ENCODE peak calls at places on chromosomes 16 and 17, in nine cellular contexts. One of them, this sample, is unnamed.

GRCh38 chr16:79334127-79334526 is 266.4 kb downstream of the MAF start:
- DNase-seq in OCI-LY7: peak
- DNase-seq in hepatocyte: no peak
- DNase-seq in GM23248: no peak
- DNase-seq in MM.1S: no peak
- DNase-seq in GM23338: peak
- DNase-seq in SK-N-SH: no peak
- DNase-seq in PC-3: no peak
- DNase-seq in neural progenitor cell: peak
- DNase-seq in this sample: no peak

GRCh38 chr16:84879569-84880487 is 60.0 kb downstream of the CRISPLD2 start:
- DNase-seq in OCI-LY7: no peak
- DNase-seq in hepatocyte: peak
- DNase-seq in GM23248: no peak
- DNase-seq in MM.1S: no peak
- DNase-seq in GM23338: no peak
- DNase-seq in SK-N-SH: no peak
- DNase-seq in PC-3: peak
- DNase-seq in neural progenitor cell: no peak
- DNase-seq in this sample: peak

GRCh38 chr17:71472809-71473789 is 647.7 kb upstream of the SOX9 start:
- DNase-seq in OCI-LY7: peak
- DNase-seq in hepatocyte: peak
- DNase-seq in GM23248: peak
- DNase-seq in MM.1S: peak
- DNase-seq in GM23338: peak
- DNase-seq in SK-N-SH: peak
- DNase-seq in PC-3: peak
- DNase-seq in neural progenitor cell: peak
- DNase-seq in this sample: peak

GRCh38 chr16:23244122-23244521 is 58.0 kb upstream of the SCNN1B start:
- DNase-seq in OCI-LY7: peak
- DNase-seq in hepatocyte: no peak
- DNase-seq in GM23248: no peak
- DNase-seq in MM.1S: no peak
- DNase-seq in GM23338: peak
- DNase-seq in SK-N-SH: no peak
- DNase-seq in PC-3: no peak
- DNase-seq in neural progenitor cell: no peak
- DNase-seq in this sample: no peak

GRCh38 chr16:24273511-24273910 is 17.4 kb downstream of the CACNG3 start:
- DNase-seq in OCI-LY7: no peak
- DNase-seq in hepatocyte: no peak
- DNase-seq in GM23248: peak
- DNase-seq in MM.1S: no peak
- DNase-seq in GM23338: no peak
- DNase-seq in SK-N-SH: no peak
- DNase-seq in PC-3: peak
- DNase-seq in neural progenitor cell: no peak
- DNase-seq in this sample: no peak

GRCh38 chr17:56514264-56514663 is 79.2 kb upstream of the NOG start:
- DNase-seq in OCI-LY7: no peak
- DNase-seq in hepatocyte: no peak
- DNase-seq in GM23248: no peak
- DNase-seq in MM.1S: no peak
- DNase-seq in GM23338: no peak
- DNase-seq in SK-N-SH: no peak
- DNase-seq in PC-3: no peak
- DNase-seq in neural progenitor cell: no peak
- DNase-seq in this sample: no peak

GRCh38 chr16:50311134-50311528 is 44.8 kb downstream of the ADCY7 start:
- DNase-seq in OCI-LY7: no peak
- DNase-seq in hepatocyte: no peak
- DNase-seq in GM23248: no peak
- DNase-seq in MM.1S: no peak
- DNase-seq in GM23338: no peak
- DNase-seq in SK-N-SH: peak
- DNase-seq in PC-3: no peak
- DNase-seq in neural progenitor cell: no peak
- DNase-seq in this sample: no peak

GRCh38 chr17:27323538-27324212 is 29.8 kb downstream of the WSB1 start:
- DNase-seq in OCI-LY7: no peak
- DNase-seq in hepatocyte: peak
- DNase-seq in GM23248: peak
- DNase-seq in MM.1S: no peak
- DNase-seq in GM23338: peak
- DNase-seq in SK-N-SH: no peak
- DNase-seq in PC-3: peak
- DNase-seq in neural progenitor cell: no peak
- DNase-seq in this sample: no peak

GRCh38 chr17:55635253-55635766 is 87.4 kb downstream of the TMEM100 start:
- DNase-seq in OCI-LY7: no peak
- DNase-seq in hepatocyte: no peak
- DNase-seq in GM23248: peak
- DNase-seq in MM.1S: no peak
- DNase-seq in GM23338: no peak
- DNase-seq in SK-N-SH: peak
- DNase-seq in PC-3: no peak
- DNase-seq in neural progenitor cell: no peak
- DNase-seq in this sample: no peak

GRCh38 chr17:40122466-40122943 is 734 bp downstream of the MSL1 start:
- DNase-seq in OCI-LY7: peak
- DNase-seq in hepatocyte: peak
- DNase-seq in GM23248: peak
- DNase-seq in MM.1S: peak
- DNase-seq in GM23338: peak
- DNase-seq in SK-N-SH: peak
- DNase-seq in PC-3: peak
- DNase-seq in neural progenitor cell: peak
- DNase-seq in this sample: no peak

GRCh38 chr16:1244881-1245280 is 4.4 kb downstream of the TPSAB1 start:
- DNase-seq in OCI-LY7: no peak
- DNase-seq in hepatocyte: no peak
- DNase-seq in GM23248: no peak
- DNase-seq in MM.1S: no peak
- DNase-seq in GM23338: no peak
- DNase-seq in SK-N-SH: no peak
- DNase-seq in PC-3: no peak
- DNase-seq in neural progenitor cell: no peak
- DNase-seq in this sample: no peak

GRCh38 chr16:4372578-4373355 is 1.1 kb downstream of the VASN start:
- DNase-seq in OCI-LY7: peak
- DNase-seq in hepatocyte: peak
- DNase-seq in GM23248: peak
- DNase-seq in MM.1S: no peak
- DNase-seq in GM23338: no peak
- DNase-seq in SK-N-SH: peak
- DNase-seq in PC-3: peak
- DNase-seq in neural progenitor cell: peak
- DNase-seq in this sample: no peak

GRCh38 chr16:2033057-2033911 is 6.6 kb downstream of the NHERF2 start:
- DNase-seq in OCI-LY7: no peak
- DNase-seq in hepatocyte: peak
- DNase-seq in GM23248: peak
- DNase-seq in MM.1S: no peak
- DNase-seq in GM23338: no peak
- DNase-seq in SK-N-SH: peak
- DNase-seq in PC-3: peak
- DNase-seq in neural progenitor cell: peak
- DNase-seq in this sample: no peak

GRCh38 chr16:26644912-26645543 is 421.7 kb upstream of the C16orf82 start:
- DNase-seq in OCI-LY7: peak
- DNase-seq in hepatocyte: no peak
- DNase-seq in GM23248: no peak
- DNase-seq in MM.1S: no peak
- DNase-seq in GM23338: no peak
- DNase-seq in SK-N-SH: no peak
- DNase-seq in PC-3: no peak
- DNase-seq in neural progenitor cell: no peak
- DNase-seq in this sample: no peak

GRCh38 chr16:84922351-84923135 is 88.8 kb downstream of the ZDHHC7 start:
- DNase-seq in OCI-LY7: peak
- DNase-seq in hepatocyte: no peak
- DNase-seq in GM23248: no peak
- DNase-seq in MM.1S: no peak
- DNase-seq in GM23338: no peak
- DNase-seq in SK-N-SH: peak
- DNase-seq in PC-3: no peak
- DNase-seq in neural progenitor cell: peak
- DNase-seq in this sample: no peak

DNA sequence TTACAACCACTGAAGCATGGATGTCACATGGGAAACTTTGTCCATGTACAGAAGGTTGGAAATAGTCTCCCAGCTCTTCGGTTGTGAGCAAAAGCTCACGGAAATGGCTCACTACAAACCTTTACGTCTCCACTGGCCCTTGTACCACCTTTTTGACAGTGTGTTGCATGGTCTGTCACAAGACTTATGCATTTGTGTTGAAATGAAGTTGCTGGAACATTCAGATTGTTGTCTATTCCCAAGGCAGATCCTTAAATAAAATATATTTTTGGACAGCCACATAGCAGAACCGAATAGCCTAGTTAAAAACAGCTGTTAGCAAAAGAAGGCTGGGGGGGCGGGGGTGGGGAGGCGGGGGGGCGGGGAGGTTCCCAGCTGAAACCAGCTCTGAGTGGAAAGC is 39.2 kb downstream of the KNOP1 start:
- DNase-seq in OCI-LY7: no peak
- DNase-seq in hepatocyte: no peak
- DNase-seq in GM23248: no peak
- DNase-seq in MM.1S: no peak
- DNase-seq in GM23338: no peak
- DNase-seq in SK-N-SH: no peak
- DNase-seq in PC-3: no peak
- DNase-seq in neural progenitor cell: no peak
- DNase-seq in this sample: no peak
- TF ChIP-seq EZH2phosphoT487 in OCI-LY7: no peak
- TF ChIP-seq EZH2phosphoT487 in hepatocyte: no peak
- TF ChIP-seq EZH2phosphoT487 in GM23248: no peak
- TF ChIP-seq EZH2phosphoT487 in MM.1S: no peak
- TF ChIP-seq EZH2phosphoT487 in GM23338: no peak
- TF ChIP-seq EZH2phosphoT487 in SK-N-SH: no peak
- TF ChIP-seq EZH2phosphoT487 in PC-3: no peak
- TF ChIP-seq EZH2phosphoT487 in neural progenitor cell: no peak
- TF ChIP-seq EZH2phosphoT487 in this sample: no peak

GRCh38 chr16:86016201-86016965 is 117.4 kb downstream of the IRF8 start:
- DNase-seq in OCI-LY7: peak
- DNase-seq in hepatocyte: peak
- DNase-seq in GM23248: peak
- DNase-seq in MM.1S: peak
- DNase-seq in GM23338: peak
- DNase-seq in SK-N-SH: peak
- DNase-seq in PC-3: peak
- DNase-seq in neural progenitor cell: peak
- DNase-seq in this sample: peak
- TF ChIP-seq EZH2phosphoT487 in OCI-LY7: no peak
- TF ChIP-seq EZH2phosphoT487 in hepatocyte: no peak
- TF ChIP-seq EZH2phosphoT487 in GM23248: no peak
- TF ChIP-seq EZH2phosphoT487 in MM.1S: no peak
- TF ChIP-seq EZH2phosphoT487 in GM23338: no peak
- TF ChIP-seq EZH2phosphoT487 in SK-N-SH: no peak
- TF ChIP-seq EZH2phosphoT487 in PC-3: no peak
- TF ChIP-seq EZH2phosphoT487 in neural progenitor cell: no peak
- TF ChIP-seq EZH2phosphoT487 in this sample: no peak

GRCh38 chr17:32960815-32961214 is 30.8 kb upstream of the SPACA3 start:
- DNase-seq in OCI-LY7: no peak
- DNase-seq in hepatocyte: peak
- DNase-seq in GM23248: peak
- DNase-seq in MM.1S: no peak
- DNase-seq in GM23338: no peak
- DNase-seq in SK-N-SH: no peak
- DNase-seq in PC-3: peak
- DNase-seq in neural progenitor cell: no peak
- DNase-seq in this sample: no peak
- TF ChIP-seq EZH2phosphoT487 in OCI-LY7: no peak
- TF ChIP-seq EZH2phosphoT487 in hepatocyte: no peak
- TF ChIP-seq EZH2phosphoT487 in GM23248: no peak
- TF ChIP-seq EZH2phosphoT487 in MM.1S: no peak
- TF ChIP-seq EZH2phosphoT487 in GM23338: no peak
- TF ChIP-seq EZH2phosphoT487 in SK-N-SH: no peak
- TF ChIP-seq EZH2phosphoT487 in PC-3: no peak
- TF ChIP-seq EZH2phosphoT487 in neural progenitor cell: no peak
- TF ChIP-seq EZH2phosphoT487 in this sample: no peak

GRCh38 chr17:66441012-66441703 is 138.7 kb downstream of the PRKCA start:
- DNase-seq in OCI-LY7: peak
- DNase-seq in hepatocyte: no peak
- DNase-seq in GM23248: peak
- DNase-seq in MM.1S: peak
- DNase-seq in GM23338: no peak
- DNase-seq in SK-N-SH: no peak
- DNase-seq in PC-3: no peak
- DNase-seq in neural progenitor cell: no peak
- DNase-seq in this sample: no peak
- TF ChIP-seq EZH2phosphoT487 in OCI-LY7: no peak
- TF ChIP-seq EZH2phosphoT487 in hepatocyte: no peak
- TF ChIP-seq EZH2phosphoT487 in GM23248: no peak
- TF ChIP-seq EZH2phosphoT487 in MM.1S: no peak
- TF ChIP-seq EZH2phosphoT487 in GM23338: no peak
- TF ChIP-seq EZH2phosphoT487 in SK-N-SH: no peak
- TF ChIP-seq EZH2phosphoT487 in PC-3: no peak
- TF ChIP-seq EZH2phosphoT487 in neural progenitor cell: no peak
- TF ChIP-seq EZH2phosphoT487 in this sample: no peak

GRCh38 chr17:76441681-76442340 is 11.1 kb downstream of the UBE2O start:
- DNase-seq in OCI-LY7: no peak
- DNase-seq in hepatocyte: no peak
- DNase-seq in GM23248: no peak
- DNase-seq in MM.1S: no peak
- DNase-seq in GM23338: peak
- DNase-seq in SK-N-SH: no peak
- DNase-seq in PC-3: no peak
- DNase-seq in neural progenitor cell: peak
- DNase-seq in this sample: no peak
- TF ChIP-seq EZH2phosphoT487 in OCI-LY7: no peak
- TF ChIP-seq EZH2phosphoT487 in hepatocyte: no peak
- TF ChIP-seq EZH2phosphoT487 in GM23248: no peak
- TF ChIP-seq EZH2phosphoT487 in MM.1S: no peak
- TF ChIP-seq EZH2phosphoT487 in GM23338: no peak
- TF ChIP-seq EZH2phosphoT487 in SK-N-SH: no peak
- TF ChIP-seq EZH2phosphoT487 in PC-3: no peak
- TF ChIP-seq EZH2phosphoT487 in neural progenitor cell: no peak
- TF ChIP-seq EZH2phosphoT487 in this sample: no peak

This sample was measured in HCT116.